ENCODE peak calls at places on chromosomes 12 and 14, in six cellular contexts. One of them, this sample, is unnamed.

GRCh38 chr12:65248656-65249633 is 29.5 kb upstream of the MSRB3 start:
- DNase-seq in HCT116: peak
- DNase-seq in hepatocyte: no peak
- DNase-seq in GM23338: no peak
- DNase-seq in PC-3: peak
- DNase-seq in SK-N-SH: no peak
- DNase-seq in this sample: no peak

GRCh38 chr12:54424232-54424631 is 5.2 kb upstream of the ITGA5 start:
- DNase-seq in SK-N-SH: no peak
- DNase-seq in GM23338: no peak
- DNase-seq in hepatocyte: no peak
- DNase-seq in PC-3: no peak
- DNase-seq in HCT116: no peak
- DNase-seq in this sample: no peak

GRCh38 chr12:116592116-116592637 is 33.0 kb downstream of the MAP1LC3B2 start:
- DNase-seq in GM23338: no peak
- DNase-seq in hepatocyte: peak
- DNase-seq in PC-3: no peak
- DNase-seq in SK-N-SH: no peak
- DNase-seq in HCT116: no peak
- DNase-seq in this sample: no peak

GRCh38 chr12:105227879-105228278 is 8.1 kb downstream of the APPL2 start:
- DNase-seq in hepatocyte: no peak
- DNase-seq in GM23338: no peak
- DNase-seq in PC-3: no peak
- DNase-seq in HCT116: no peak
- DNase-seq in SK-N-SH: no peak
- DNase-seq in this sample: no peak

GRCh38 chr12:29316772-29317171 is 64.2 kb downstream of the ERGIC2 start:
- DNase-seq in SK-N-SH: no peak
- DNase-seq in PC-3: peak
- DNase-seq in GM23338: peak
- DNase-seq in hepatocyte: peak
- DNase-seq in HCT116: no peak
- DNase-seq in this sample: no peak

GRCh38 chr12:7935773-7936581 is at the start of gene SLC2A3:
- DNase-seq in HCT116: no peak
- DNase-seq in PC-3: no peak
- DNase-seq in SK-N-SH: peak
- DNase-seq in GM23338: peak
- DNase-seq in hepatocyte: peak
- DNase-seq in this sample: peak

GRCh38 chr12:106633451-106633823 is 50.6 kb downstream of the RFX4 start:
- DNase-seq in PC-3: peak
- DNase-seq in hepatocyte: peak
- DNase-seq in HCT116: no peak
- DNase-seq in GM23338: no peak
- DNase-seq in SK-N-SH: no peak
- DNase-seq in this sample: no peak

GRCh38 chr12:50218386-50218785 is 51.2 kb upstream of the CERS5 start:
- DNase-seq in PC-3: peak
- DNase-seq in SK-N-SH: no peak
- DNase-seq in GM23338: no peak
- DNase-seq in HCT116: peak
- DNase-seq in hepatocyte: no peak
- DNase-seq in this sample: no peak

GRCh38 chr14:54465654-54466053 is 23.1 kb downstream of the GMFB start:
- DNase-seq in hepatocyte: no peak
- DNase-seq in PC-3: no peak
- DNase-seq in SK-N-SH: no peak
- DNase-seq in GM23338: no peak
- DNase-seq in HCT116: no peak
- DNase-seq in this sample: no peak

GRCh38 chr12:690466-690865 is 27.2 kb upstream of the NINJ2 start:
- DNase-seq in SK-N-SH: no peak
- DNase-seq in HCT116: no peak
- DNase-seq in GM23338: peak
- DNase-seq in PC-3: no peak
- DNase-seq in hepatocyte: no peak
- DNase-seq in this sample: no peak

GRCh38 chr12:93060666-93061413 is 131.7 kb upstream of the EEA1 start:
- DNase-seq in GM23338: peak
- DNase-seq in hepatocyte: peak
- DNase-seq in HCT116: no peak
- DNase-seq in PC-3: no peak
- DNase-seq in SK-N-SH: peak
- DNase-seq in this sample: no peak

DNA sequence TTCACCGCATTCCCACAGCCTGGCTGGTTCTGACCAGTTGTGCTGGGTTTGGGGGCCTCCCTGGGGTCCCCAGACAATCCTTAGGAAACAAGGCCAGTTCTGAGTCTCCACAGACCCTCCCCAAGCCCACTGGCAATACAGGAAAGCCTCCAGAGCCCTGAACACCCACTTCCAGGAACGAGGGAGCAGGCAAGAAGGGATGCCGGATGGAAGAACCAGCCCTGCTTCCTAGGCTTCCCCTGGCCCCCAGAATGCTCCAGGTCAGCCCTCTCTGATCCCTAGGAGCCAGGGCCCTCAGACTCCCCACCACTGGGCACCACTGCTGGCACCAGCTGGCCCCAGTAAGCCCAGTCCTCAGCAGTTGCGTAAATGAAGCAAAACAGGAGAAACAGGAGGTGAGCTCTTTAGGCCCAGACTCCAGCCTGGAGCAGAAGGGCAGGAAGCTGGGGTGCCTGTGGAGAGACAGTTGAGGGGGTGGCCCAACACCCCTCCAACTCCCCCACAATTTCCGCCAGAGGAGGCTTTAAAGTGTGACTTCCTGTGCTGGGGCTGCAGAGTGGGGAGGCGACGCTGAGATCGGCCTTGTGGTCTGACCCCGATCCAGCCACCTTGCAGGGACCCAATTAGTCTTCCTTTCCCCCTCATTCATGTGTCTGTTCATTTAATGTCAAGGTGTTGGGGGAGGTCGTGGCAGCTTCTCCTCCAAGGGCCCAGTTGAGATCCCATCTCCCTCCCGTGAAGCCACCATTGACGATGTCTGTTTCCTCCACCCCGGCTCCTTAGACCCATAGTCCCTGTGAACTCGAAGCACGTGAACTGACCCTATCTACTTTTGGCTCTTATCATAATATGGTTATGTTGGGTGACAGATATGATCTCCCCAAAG is 4.8 kb downstream of the TNFRSF1A start:
- DNase-seq in HCT116: no peak
- DNase-seq in GM23338: no peak
- DNase-seq in PC-3: no peak
- DNase-seq in SK-N-SH: no peak
- DNase-seq in hepatocyte: no peak
- DNase-seq in this sample: no peak
- H2AFZ ChIP-seq in HCT116: no peak
- H2AFZ ChIP-seq in GM23338: no peak
- H2AFZ ChIP-seq in PC-3: no peak
- H2AFZ ChIP-seq in SK-N-SH: no peak
- H2AFZ ChIP-seq in hepatocyte: no peak
- H2AFZ ChIP-seq in this sample: no peak

GRCh38 chr12:108884116-108885012 is 4.5 kb downstream of the DAO start:
- DNase-seq in PC-3: peak
- DNase-seq in hepatocyte: peak
- DNase-seq in SK-N-SH: peak
- DNase-seq in HCT116: peak
- DNase-seq in GM23338: peak
- DNase-seq in this sample: peak
- TF ChIP-seq EZH2phosphoT487 in PC-3: no peak
- TF ChIP-seq EZH2phosphoT487 in hepatocyte: no peak
- TF ChIP-seq EZH2phosphoT487 in SK-N-SH: no peak
- TF ChIP-seq EZH2phosphoT487 in HCT116: no peak
- TF ChIP-seq EZH2phosphoT487 in GM23338: no peak
- TF ChIP-seq EZH2phosphoT487 in this sample: no peak

DNA sequence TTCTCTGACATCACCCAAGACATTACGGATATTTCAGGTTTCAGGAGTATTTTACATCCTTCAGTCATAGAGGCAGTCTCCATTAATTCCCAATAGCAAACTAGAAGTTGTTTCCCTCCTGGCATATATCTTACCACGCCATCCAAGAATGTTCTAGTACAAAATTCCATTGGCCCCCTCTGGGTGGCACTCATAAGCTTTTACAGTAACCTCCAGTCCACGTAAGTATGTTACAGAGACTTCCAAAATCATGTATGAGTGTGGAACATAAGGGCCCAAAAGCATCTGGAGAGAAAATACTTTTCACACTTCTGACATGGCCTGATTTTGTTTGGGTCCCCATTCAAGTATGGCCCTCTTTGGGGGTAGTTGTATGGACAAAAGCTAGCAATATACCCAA is 58.1 kb upstream of the DHRS4 start:
- DNase-seq in GM23338: peak
- DNase-seq in HCT116: no peak
- DNase-seq in hepatocyte: no peak
- DNase-seq in PC-3: peak
- DNase-seq in SK-N-SH: peak
- DNase-seq in this sample: no peak
- TF ChIP-seq CTCF in GM23338: peak
- TF ChIP-seq CTCF in HCT116: no peak
- TF ChIP-seq CTCF in hepatocyte: no peak
- TF ChIP-seq CTCF in PC-3: peak
- TF ChIP-seq CTCF in SK-N-SH: peak
- TF ChIP-seq CTCF in this sample: no peak

DNA sequence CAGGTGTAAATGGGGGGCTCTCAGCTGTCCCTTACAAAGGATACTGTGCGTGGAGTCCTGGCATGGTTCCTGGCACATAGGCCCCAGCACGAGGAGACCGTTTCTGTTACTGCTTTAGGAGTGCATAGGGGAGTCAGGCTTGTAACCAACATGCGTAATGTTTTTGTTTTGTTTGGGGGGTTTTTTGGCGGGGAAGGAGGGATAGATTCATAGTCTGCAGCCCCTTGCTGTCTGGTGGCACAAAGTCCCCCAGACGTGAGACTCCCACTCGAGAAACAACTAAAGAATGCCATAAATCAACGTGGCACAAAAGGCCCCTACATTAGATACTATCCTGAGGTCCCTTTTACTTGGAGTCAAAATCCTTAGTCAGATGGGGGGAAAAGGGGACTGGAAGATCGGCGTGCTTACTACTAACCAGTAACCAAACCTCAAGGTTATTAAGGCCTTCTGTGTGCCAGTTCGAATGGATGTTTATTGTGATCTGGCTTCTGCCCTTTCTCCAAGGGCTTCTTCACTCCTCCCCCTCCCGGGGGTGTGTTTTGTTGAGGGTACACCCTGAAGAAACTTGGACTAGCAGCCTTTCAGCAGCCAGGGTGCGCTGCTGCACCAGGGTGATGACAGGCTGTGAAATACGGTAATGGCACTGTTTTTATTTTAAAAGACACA is 873 bp downstream of the ISCU start:
- DNase-seq in SK-N-SH: peak
- DNase-seq in HCT116: peak
- DNase-seq in PC-3: peak
- DNase-seq in GM23338: peak
- DNase-seq in hepatocyte: peak
- DNase-seq in this sample: peak
- H2AFZ ChIP-seq in SK-N-SH: peak
- H2AFZ ChIP-seq in HCT116: no peak
- H2AFZ ChIP-seq in PC-3: peak
- H2AFZ ChIP-seq in GM23338: peak
- H2AFZ ChIP-seq in hepatocyte: peak
- H2AFZ ChIP-seq in this sample: no peak

DNA sequence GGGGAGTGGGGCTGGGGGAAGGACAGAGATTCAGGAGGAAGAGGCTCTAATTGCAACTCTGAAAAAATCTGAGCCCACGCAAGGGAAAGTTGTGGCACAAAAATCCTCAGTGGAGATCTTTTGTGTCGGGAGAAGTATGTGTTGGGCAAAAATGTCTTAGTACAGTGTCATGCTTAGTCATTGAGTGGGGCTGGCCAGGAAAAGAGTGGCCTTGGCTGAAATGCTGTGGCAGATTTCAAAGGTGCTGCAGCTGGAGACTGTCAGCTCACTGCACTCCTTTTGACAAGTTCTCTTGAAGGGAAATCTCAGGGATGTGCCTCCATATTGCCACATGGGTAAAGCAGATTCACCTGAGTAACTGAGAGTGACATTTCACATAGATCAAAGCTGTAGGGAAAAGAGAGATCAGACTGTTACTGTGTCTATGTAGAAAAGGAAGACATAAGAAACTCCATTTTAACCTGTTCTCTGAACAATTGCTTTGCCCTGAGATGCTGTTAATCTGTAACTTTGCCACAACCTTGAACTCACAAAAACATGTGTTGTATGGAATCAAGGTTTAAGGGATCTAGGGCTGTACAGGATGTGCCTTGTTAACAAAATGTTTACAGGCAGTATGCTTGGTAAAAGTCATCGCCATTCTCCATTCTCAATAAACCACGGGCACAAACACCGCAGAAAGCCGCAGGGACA is 36.0 kb upstream of the GLIPR1 start:
- DNase-seq in GM23338: no peak
- DNase-seq in hepatocyte: no peak
- DNase-seq in PC-3: peak
- DNase-seq in SK-N-SH: no peak
- DNase-seq in HCT116: no peak
- DNase-seq in this sample: no peak
- TF ChIP-seq EZH2phosphoT487 in GM23338: no peak
- TF ChIP-seq EZH2phosphoT487 in hepatocyte: no peak
- TF ChIP-seq EZH2phosphoT487 in PC-3: no peak
- TF ChIP-seq EZH2phosphoT487 in SK-N-SH: no peak
- TF ChIP-seq EZH2phosphoT487 in HCT116: no peak
- TF ChIP-seq EZH2phosphoT487 in this sample: no peak

This sample was measured in MM.1S.